ENCODE peak calls at places on chromosomes 12 and 14, in four cellular contexts. V, N, H and E are unnamed samples.

GRCh38 chr14:26290007-26290530 is 307.8 kb downstream of the NOVA1 start:
- DNase-seq in V (peak), N (peak), H (no peak), E (no peak)

GRCh38 chr12:107053709-107054108 is 39.6 kb downstream of the CRY1 start:
- DNase-seq in V (no peak), N (no peak), H (no peak), E (no peak)

GRCh38 chr14:104784846-104785707 is 10.5 kb downstream of the AKT1 start:
- DNase-seq in V (no peak), N (no peak), H (peak), E (no peak)

GRCh38 chr14:32407170-32407569 is 78.1 kb downstream of the AKAP6 start:
- DNase-seq in V (peak), N (peak), H (no peak), E (no peak)

GRCh38 chr12:31471061-31471460 is 119.9 kb downstream of the DENND5B start:
- DNase-seq in V (no peak), N (no peak), H (no peak), E (no peak)

GRCh38 chr14:96909841-96910364 is 112.7 kb downstream of the VRK1 start:
- DNase-seq in V (no peak), N (no peak), H (no peak), E (no peak)

GRCh38 chr14:104289485-104289884 is 151.1 kb downstream of the KIF26A start:
- DNase-seq in V (no peak), N (no peak), H (no peak), E (no peak)

GRCh38 chr12:15050664-15051063 is 77.8 kb downstream of the PDE6H start:
- DNase-seq in V (no peak), N (no peak), H (no peak), E (no peak)

GRCh38 chr12:41288188-41288811 is 100.2 kb downstream of the PDZRN4 start:
- DNase-seq in V (no peak), N (no peak), H (no peak), E (no peak)

GRCh38 chr12:71840226-71840847 is 778 bp downstream of the TBC1D15 start:
- DNase-seq in V (peak), N (peak), H (no peak), E (peak)

GRCh38 chr12:71837356-71837755 is 2.2 kb upstream of the TBC1D15 start:
- DNase-seq in V (no peak), N (no peak), H (no peak), E (no peak)

GRCh38 chr12:71838231-71838630 is 1.3 kb upstream of the TBC1D15 start:
- DNase-seq in V (no peak), N (no peak), H (no peak), E (no peak)

GRCh38 chr12:71838661-71839060 is 898 bp upstream of the TBC1D15 start:
- DNase-seq in V (no peak), N (no peak), H (no peak), E (no peak)
- H3K4me3 ChIP-seq in V (no peak), N (no peak), H (peak), E (no peak)

GRCh38 chr12:124377981-124378509 is 83.2 kb downstream of the RFLNA start:
- DNase-seq in V (no peak), N (no peak), H (no peak), E (no peak)
- H3K4me3 ChIP-seq in V (no peak), N (no peak), H (no peak), E (no peak)

DNA sequence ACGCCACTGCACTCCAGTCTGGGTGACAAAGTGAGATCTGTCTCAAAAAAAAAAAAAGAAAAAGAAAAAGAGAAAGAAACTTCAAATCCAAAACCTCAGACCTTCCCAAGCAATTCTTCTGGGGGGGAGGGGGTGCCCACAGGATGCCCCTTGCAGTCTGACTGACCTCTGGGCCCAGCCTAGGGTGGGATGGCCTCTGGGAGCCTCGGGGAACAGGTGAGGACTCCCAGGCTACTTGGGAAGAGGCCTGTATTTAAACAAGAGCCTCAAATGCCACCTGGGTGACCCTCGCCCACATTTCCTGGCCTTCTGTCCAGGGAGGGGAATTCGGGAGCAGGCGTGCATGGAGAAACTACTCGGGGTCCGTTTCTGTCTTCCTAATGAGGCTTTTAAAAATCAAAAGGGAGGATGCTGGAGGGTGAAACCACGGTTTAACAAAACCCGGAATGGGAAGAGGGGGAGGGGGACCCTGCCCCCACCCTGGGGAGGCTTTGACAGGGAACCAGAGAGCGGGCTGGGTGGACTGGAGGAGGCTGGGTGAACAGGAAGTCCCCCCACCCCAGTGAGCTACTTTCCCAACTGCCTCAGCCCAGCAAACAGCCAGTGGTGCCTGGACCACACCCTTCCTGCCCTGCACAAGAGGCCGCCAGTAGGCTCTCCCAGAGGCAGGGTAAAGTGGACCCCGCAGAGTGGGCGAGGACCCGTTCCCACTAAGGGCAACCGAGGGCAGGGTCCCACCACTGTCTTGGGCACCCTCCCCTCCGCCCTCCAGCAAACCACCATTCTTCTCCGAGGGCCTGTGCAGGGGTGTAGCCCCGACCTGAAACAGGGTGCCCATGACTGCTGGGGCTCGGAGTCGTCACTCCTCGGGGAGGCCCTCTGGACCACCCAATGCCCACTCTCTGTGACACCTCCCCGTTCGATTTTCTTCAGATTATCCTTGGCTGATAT is 1.5 kb upstream of the FBRSL1 start:
- DNase-seq in V (no peak), N (no peak), H (no peak), E (no peak)
- H3K4me3 ChIP-seq in V (no peak), N (no peak), H (peak), E (no peak)

GRCh38 chr14:99288948-99289347 is 17.0 kb upstream of the BCL11B start:
- DNase-seq in V (no peak), N (no peak), H (no peak), E (no peak)

GRCh38 chr14:99287269-99287942 is 15.4 kb upstream of the BCL11B start:
- DNase-seq in V (no peak), N (no peak), H (no peak), E (no peak)

GRCh38 chr14:99289394-99290189 is 17.6 kb upstream of the BCL11B start:
- DNase-seq in V (no peak), N (no peak), H (no peak), E (no peak)

GRCh38 chr14:99284254-99285004 is 12.4 kb upstream of the BCL11B start:
- DNase-seq in V (no peak), N (no peak), H (no peak), E (no peak)

DNA sequence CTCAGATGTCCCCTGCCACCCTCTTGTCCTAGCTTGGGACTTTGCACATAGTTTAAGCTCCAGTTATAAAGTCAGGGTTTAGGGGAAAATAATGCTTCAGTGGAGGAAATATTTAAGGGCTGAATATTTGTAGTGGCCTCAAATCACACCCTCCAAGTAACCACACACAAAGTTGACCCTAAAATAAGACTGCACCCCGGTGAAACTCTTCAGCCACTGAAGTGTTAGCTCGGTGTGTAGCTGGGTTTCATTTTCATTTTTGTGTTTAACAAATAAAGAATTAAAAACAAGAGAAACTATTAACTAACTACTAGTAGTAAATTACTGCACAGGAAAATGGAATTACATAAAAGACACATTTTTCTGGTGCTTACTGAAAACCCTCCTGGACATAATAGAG is 14.8 kb upstream of the BCL11B start:
- DNase-seq in V (no peak), N (no peak), H (no peak), E (no peak)
- H3K4me3 ChIP-seq in V (no peak), N (no peak), H (no peak), E (no peak)

GRCh38 chr12:7872565-7873304 is at the start of gene SLC2A14:
- DNase-seq in V (no peak), N (no peak), H (no peak), E (no peak)
- H3K4me3 ChIP-seq in V (no peak), N (peak), H (peak), E (peak)

DNA sequence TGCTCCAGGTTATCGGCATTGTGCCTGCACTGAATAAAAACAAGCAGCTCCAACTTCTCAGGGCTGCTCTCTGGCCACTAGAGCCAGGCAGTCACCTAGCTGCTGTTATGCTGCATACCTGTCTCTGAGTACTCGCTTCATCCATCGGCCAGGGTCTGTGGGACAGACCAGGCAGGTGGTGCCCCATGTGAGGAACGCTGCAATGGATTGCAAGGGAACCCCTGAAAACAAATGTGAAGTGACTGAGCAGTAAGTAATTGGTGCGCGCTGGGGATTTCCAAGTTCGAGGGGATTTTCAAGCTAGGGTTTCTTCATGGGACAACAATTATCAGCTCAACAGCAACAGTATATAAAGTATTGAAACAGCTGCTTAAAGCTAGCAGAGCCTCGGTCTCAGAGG is 965.3 kb downstream of the AACS start:
- DNase-seq in V (no peak), N (no peak), H (no peak), E (no peak)
- H3K4me3 ChIP-seq in V (no peak), N (no peak), H (no peak), E (no peak)